ENCODE peak calls at places on chromosomes 7 and 10, in eight cellular contexts. One of them, this sample, is unnamed.
A peak's percentile ranks its signal among the peaks of the same experiment; 100 is the strongest.

GRCh38 chr7:101554584-101555268 is 74.4 kb downstream of the MYL10 start:
- DNase-seq in aorta: peak; percentile 31
- DNase-seq in heart right ventricle: no peak
- DNase-seq in GM23338: no peak
- DNase-seq in gastrocnemius medialis: peak; percentile 6
- DNase-seq in Karpas-422: no peak
- DNase-seq in A673: no peak
- DNase-seq in naive thymus-derived CD4-positive, alpha-beta T cell: no peak
- DNase-seq in this sample: no peak

GRCh38 chr7:38881015-38881414 is 28.0 kb downstream of the VPS41 start:
- DNase-seq in heart right ventricle: no peak
- DNase-seq in Karpas-422: no peak
- DNase-seq in naive thymus-derived CD4-positive, alpha-beta T cell: no peak
- DNase-seq in aorta: no peak
- DNase-seq in gastrocnemius medialis: no peak
- DNase-seq in GM23338: peak; percentile 64
- DNase-seq in A673: no peak
- DNase-seq in this sample: no peak

GRCh38 chr7:4716946-4717694 is 35.0 kb downstream of the FOXK1 start:
- DNase-seq in A673: no peak
- DNase-seq in gastrocnemius medialis: no peak
- DNase-seq in naive thymus-derived CD4-positive, alpha-beta T cell: no peak
- DNase-seq in heart right ventricle: no peak
- DNase-seq in aorta: no peak
- DNase-seq in GM23338: no peak
- DNase-seq in Karpas-422: no peak
- DNase-seq in this sample: no peak

GRCh38 chr10:93071177-93071472 is 2.6 kb upstream of the CYP26A1 start:
- DNase-seq in naive thymus-derived CD4-positive, alpha-beta T cell: no peak
- DNase-seq in GM23338: no peak
- DNase-seq in gastrocnemius medialis: no peak
- DNase-seq in Karpas-422: no peak
- DNase-seq in A673: no peak
- DNase-seq in heart right ventricle: no peak
- DNase-seq in aorta: no peak
- DNase-seq in this sample: no peak

GRCh38 chr10:25522946-25523608 is 348.3 kb downstream of the GPR158 start:
- DNase-seq in aorta: no peak
- DNase-seq in GM23338: peak; percentile 81
- DNase-seq in gastrocnemius medialis: no peak
- DNase-seq in heart right ventricle: no peak
- DNase-seq in naive thymus-derived CD4-positive, alpha-beta T cell: no peak
- DNase-seq in Karpas-422: no peak
- DNase-seq in A673: peak; percentile 54
- DNase-seq in this sample: no peak

GRCh38 chr10:32961892-32962369 is 3.9 kb upstream of the ITGB1 start:
- DNase-seq in aorta: no peak
- DNase-seq in GM23338: peak; percentile 74
- DNase-seq in gastrocnemius medialis: no peak
- DNase-seq in A673: no peak
- DNase-seq in naive thymus-derived CD4-positive, alpha-beta T cell: no peak
- DNase-seq in heart right ventricle: no peak
- DNase-seq in Karpas-422: no peak
- DNase-seq in this sample: no peak

GRCh38 chr7:116673504-116673865 is 1.5 kb downstream of the MET start:
- DNase-seq in heart right ventricle: no peak
- DNase-seq in naive thymus-derived CD4-positive, alpha-beta T cell: no peak
- DNase-seq in Karpas-422: peak; percentile 72
- DNase-seq in aorta: no peak
- DNase-seq in GM23338: no peak
- DNase-seq in A673: no peak
- DNase-seq in gastrocnemius medialis: no peak
- DNase-seq in this sample: no peak

GRCh38 chr10:95245425-95246055 is 45.3 kb downstream of the PDLIM1 start:
- DNase-seq in gastrocnemius medialis: no peak
- DNase-seq in heart right ventricle: no peak
- DNase-seq in aorta: no peak
- DNase-seq in GM23338: no peak
- DNase-seq in Karpas-422: no peak
- DNase-seq in naive thymus-derived CD4-positive, alpha-beta T cell: no peak
- DNase-seq in A673: no peak
- DNase-seq in this sample: no peak

GRCh38 chr10:54402576-54402975 is 398.5 kb downstream of the PCDH15 start:
- DNase-seq in Karpas-422: peak; percentile 42
- DNase-seq in aorta: no peak
- DNase-seq in gastrocnemius medialis: no peak
- DNase-seq in naive thymus-derived CD4-positive, alpha-beta T cell: no peak
- DNase-seq in heart right ventricle: no peak
- DNase-seq in GM23338: peak; percentile 71
- DNase-seq in A673: peak; percentile 1
- DNase-seq in this sample: no peak

GRCh38 chr7:32881074-32881982 is 10.2 kb downstream of the KBTBD2 start:
- DNase-seq in A673: peak; percentile 17
- DNase-seq in aorta: no peak
- DNase-seq in heart right ventricle: no peak
- DNase-seq in gastrocnemius medialis: no peak
- DNase-seq in GM23338: no peak
- DNase-seq in naive thymus-derived CD4-positive, alpha-beta T cell: no peak
- DNase-seq in Karpas-422: no peak
- DNase-seq in this sample: no peak

DNA sequence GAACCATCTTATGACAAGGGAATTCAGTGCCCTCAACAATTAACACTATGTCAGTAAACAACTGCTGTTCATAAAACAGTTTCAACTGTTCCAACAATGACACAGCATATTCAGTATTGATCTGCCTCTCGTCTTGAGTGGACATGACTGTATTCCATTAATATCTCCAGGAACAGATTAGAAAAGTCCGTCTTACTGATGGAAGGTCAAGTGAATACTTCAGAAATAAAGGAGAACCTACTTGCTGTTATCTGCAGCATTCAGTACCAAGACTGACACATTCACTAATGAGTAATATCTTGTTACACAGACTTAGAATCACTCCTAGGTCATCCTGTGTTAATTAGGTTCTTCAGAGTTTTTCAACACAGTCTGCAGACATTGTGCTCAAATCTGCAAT is 12.1 kb downstream of the KBTBD2 start:
- DNase-seq in heart right ventricle: no peak
- DNase-seq in aorta: no peak
- DNase-seq in GM23338: no peak
- DNase-seq in naive thymus-derived CD4-positive, alpha-beta T cell: no peak
- DNase-seq in A673: peak; percentile 16
- DNase-seq in Karpas-422: no peak
- DNase-seq in gastrocnemius medialis: no peak
- DNase-seq in this sample: no peak
- H3K27ac ChIP-seq in heart right ventricle: peak overlapping the region; percentile 22
- H3K27ac ChIP-seq in aorta: no peak overlapping the region
- H3K27ac ChIP-seq in GM23338: no peak overlapping the region
- H3K27ac ChIP-seq in naive thymus-derived CD4-positive, alpha-beta T cell: no peak overlapping the region
- H3K27ac ChIP-seq in A673: peak overlapping the region; percentile 32
- H3K27ac ChIP-seq in Karpas-422: no peak overlapping the region
- H3K27ac ChIP-seq in gastrocnemius medialis: peak overlapping the region; percentile 80
- H3K27ac ChIP-seq in this sample: no peak overlapping the region

GRCh38 chr7:92824901-92825480 is 11.4 kb downstream of the CDK6 start:
- DNase-seq in aorta: no peak
- DNase-seq in gastrocnemius medialis: no peak
- DNase-seq in naive thymus-derived CD4-positive, alpha-beta T cell: no peak
- DNase-seq in A673: no peak
- DNase-seq in heart right ventricle: no peak
- DNase-seq in GM23338: no peak
- DNase-seq in Karpas-422: no peak
- DNase-seq in this sample: no peak

GRCh38 chr7:92823042-92823441 is 13.3 kb downstream of the CDK6 start:
- DNase-seq in naive thymus-derived CD4-positive, alpha-beta T cell: no peak
- DNase-seq in GM23338: no peak
- DNase-seq in A673: no peak
- DNase-seq in heart right ventricle: no peak
- DNase-seq in Karpas-422: no peak
- DNase-seq in aorta: no peak
- DNase-seq in gastrocnemius medialis: no peak
- DNase-seq in this sample: no peak

GRCh38 chr7:92824450-92824849 is 11.9 kb downstream of the CDK6 start:
- DNase-seq in aorta: no peak
- DNase-seq in gastrocnemius medialis: no peak
- DNase-seq in naive thymus-derived CD4-positive, alpha-beta T cell: no peak
- DNase-seq in heart right ventricle: no peak
- DNase-seq in Karpas-422: no peak
- DNase-seq in GM23338: no peak
- DNase-seq in A673: no peak
- DNase-seq in this sample: no peak

GRCh38 chr7:92827464-92827863 is 8.9 kb downstream of the CDK6 start:
- DNase-seq in gastrocnemius medialis: no peak
- DNase-seq in GM23338: no peak
- DNase-seq in Karpas-422: no peak
- DNase-seq in aorta: no peak
- DNase-seq in heart right ventricle: no peak
- DNase-seq in A673: no peak
- DNase-seq in naive thymus-derived CD4-positive, alpha-beta T cell: no peak
- DNase-seq in this sample: no peak

DNA sequence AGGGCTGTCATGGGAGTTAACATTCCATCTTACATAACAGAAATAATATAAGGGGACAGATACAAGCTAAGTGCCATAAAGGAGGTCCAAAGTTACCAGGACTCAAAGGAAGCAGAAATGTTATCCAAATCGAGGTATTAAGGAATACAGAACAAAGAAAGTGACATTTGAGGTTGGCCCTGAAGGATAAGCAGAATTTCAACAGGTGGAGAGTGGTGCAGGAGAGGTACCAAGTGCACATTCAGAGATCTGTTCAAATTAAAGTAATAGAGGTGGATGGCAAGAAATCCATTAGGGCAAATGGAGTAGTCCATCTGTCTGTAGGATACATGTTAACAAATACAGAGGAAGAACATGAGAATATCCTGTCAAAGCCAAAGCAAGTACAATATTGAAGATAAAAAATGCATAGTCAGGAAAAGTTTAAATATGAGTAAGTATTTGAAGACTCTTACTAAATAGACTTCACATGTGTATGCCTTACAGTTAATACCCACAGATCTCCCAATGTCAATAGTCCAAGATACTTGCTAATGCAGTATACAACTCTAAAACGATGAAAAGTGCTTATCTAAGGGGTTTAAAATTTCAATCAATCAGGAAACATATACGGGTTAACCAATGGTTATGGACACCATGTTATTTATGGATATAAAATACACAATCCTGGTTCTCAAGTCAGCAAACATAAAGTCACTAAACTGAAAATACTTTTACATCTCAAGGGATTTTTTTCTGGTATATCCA is 9.9 kb downstream of the CDK6 start:
- DNase-seq in Karpas-422: no peak
- DNase-seq in gastrocnemius medialis: no peak
- DNase-seq in GM23338: no peak
- DNase-seq in aorta: no peak
- DNase-seq in heart right ventricle: no peak
- DNase-seq in A673: no peak
- DNase-seq in naive thymus-derived CD4-positive, alpha-beta T cell: no peak
- DNase-seq in this sample: no peak
- H3K27ac ChIP-seq in Karpas-422: no peak overlapping the region
- H3K27ac ChIP-seq in gastrocnemius medialis: no peak overlapping the region
- H3K27ac ChIP-seq in GM23338: no peak overlapping the region
- H3K27ac ChIP-seq in aorta: no peak overlapping the region
- H3K27ac ChIP-seq in heart right ventricle: no peak overlapping the region
- H3K27ac ChIP-seq in A673: no peak overlapping the region
- H3K27ac ChIP-seq in naive thymus-derived CD4-positive, alpha-beta T cell: no peak overlapping the region
- H3K27ac ChIP-seq in this sample: no peak overlapping the region

GRCh38 chr7:99042957-99043356 is 101.0 kb downstream of the SMURF1 start:
- DNase-seq in gastrocnemius medialis: no peak
- DNase-seq in naive thymus-derived CD4-positive, alpha-beta T cell: no peak
- DNase-seq in GM23338: no peak
- DNase-seq in aorta: no peak
- DNase-seq in heart right ventricle: no peak
- DNase-seq in Karpas-422: no peak
- DNase-seq in A673: peak; percentile 66
- DNase-seq in this sample: no peak

GRCh38 chr7:99040104-99040958 is 103.6 kb downstream of the SMURF1 start:
- DNase-seq in heart right ventricle: peak; percentile 64
- DNase-seq in gastrocnemius medialis: peak; percentile 86
- DNase-seq in A673: peak; percentile 89
- DNase-seq in Karpas-422: peak; percentile 83
- DNase-seq in aorta: peak; percentile 92
- DNase-seq in naive thymus-derived CD4-positive, alpha-beta T cell: peak; percentile 50
- DNase-seq in GM23338: peak; percentile 96
- DNase-seq in this sample: peak; percentile 48

GRCh38 chr7:99038086-99038855 is 105.6 kb downstream of the SMURF1 start:
- DNase-seq in A673: no peak
- DNase-seq in GM23338: no peak
- DNase-seq in heart right ventricle: no peak
- DNase-seq in gastrocnemius medialis: no peak
- DNase-seq in aorta: no peak
- DNase-seq in naive thymus-derived CD4-positive, alpha-beta T cell: no peak
- DNase-seq in Karpas-422: no peak
- DNase-seq in this sample: no peak

GRCh38 chr7:99039384-99039891 is 104.5 kb downstream of the SMURF1 start:
- DNase-seq in aorta: no peak
- DNase-seq in heart right ventricle: no peak
- DNase-seq in naive thymus-derived CD4-positive, alpha-beta T cell: no peak
- DNase-seq in Karpas-422: no peak
- DNase-seq in A673: no peak
- DNase-seq in gastrocnemius medialis: no peak
- DNase-seq in GM23338: no peak
- DNase-seq in this sample: no peak

DNA sequence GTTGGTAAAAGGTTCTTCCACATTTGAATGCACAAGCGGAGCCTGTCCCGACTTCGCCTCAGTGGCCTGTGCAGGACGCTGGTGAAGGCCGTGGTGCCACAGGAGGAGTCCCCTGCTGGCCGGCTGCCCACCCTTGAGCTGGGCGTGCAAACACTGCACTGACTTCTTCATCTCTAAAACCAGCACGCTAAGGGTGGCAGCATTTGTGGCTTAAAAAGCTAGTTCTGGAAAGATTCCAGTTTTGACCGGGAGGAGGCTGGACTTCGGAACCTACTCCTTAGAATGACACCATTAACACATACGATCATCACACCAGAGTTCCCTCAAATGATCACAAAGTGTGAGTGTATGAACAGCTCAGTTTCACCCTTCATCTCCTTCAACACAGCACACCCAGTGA is 102.4 kb downstream of the SMURF1 start:
- DNase-seq in A673: no peak
- DNase-seq in GM23338: no peak
- DNase-seq in naive thymus-derived CD4-positive, alpha-beta T cell: no peak
- DNase-seq in gastrocnemius medialis: no peak
- DNase-seq in heart right ventricle: no peak
- DNase-seq in aorta: no peak
- DNase-seq in Karpas-422: no peak
- DNase-seq in this sample: no peak
- H3K27ac ChIP-seq in A673: no peak overlapping the region
- H3K27ac ChIP-seq in GM23338: no peak overlapping the region
- H3K27ac ChIP-seq in naive thymus-derived CD4-positive, alpha-beta T cell: no peak overlapping the region
- H3K27ac ChIP-seq in gastrocnemius medialis: no peak overlapping the region
- H3K27ac ChIP-seq in heart right ventricle: no peak overlapping the region
- H3K27ac ChIP-seq in aorta: no peak overlapping the region
- H3K27ac ChIP-seq in Karpas-422: peak overlapping the region; percentile 67
- H3K27ac ChIP-seq in this sample: no peak overlapping the region

GRCh38 chr7:22934023-22934422 is 79.9 kb downstream of the HYCC1 start:
- DNase-seq in A673: no peak
- DNase-seq in Karpas-422: no peak
- DNase-seq in GM23338: peak; percentile 34
- DNase-seq in aorta: no peak
- DNase-seq in naive thymus-derived CD4-positive, alpha-beta T cell: no peak
- DNase-seq in heart right ventricle: no peak
- DNase-seq in gastrocnemius medialis: no peak
- DNase-seq in this sample: no peak
- H3K27ac ChIP-seq in A673: no peak overlapping the region
- H3K27ac ChIP-seq in Karpas-422: no peak overlapping the region
- H3K27ac ChIP-seq in GM23338: peak overlapping the region; percentile 67
- H3K27ac ChIP-seq in aorta: peak overlapping the region; percentile 82
- H3K27ac ChIP-seq in naive thymus-derived CD4-positive, alpha-beta T cell: no peak overlapping the region
- H3K27ac ChIP-seq in heart right ventricle: peak overlapping the region; percentile 36
- H3K27ac ChIP-seq in gastrocnemius medialis: no peak overlapping the region
- H3K27ac ChIP-seq in this sample: no peak overlapping the region